ENCODE peak calls at places on chromosomes 13 and 19, in ten cellular contexts. J is testis; L is GOT3; S is activated B cell treated with CpG ODN at 0.5 μM for 24 hours; M is stimulated activated CD8-positive, alpha-beta memory T cell treated with anti-CD3 and anti-CD28 coated beads, Interleukin-7, amount 100 ng/mL, for 1 hour; A is hypothalamus; U is effector memory CD4-positive, alpha-beta T cell; E is SW480; Y is NCI-H2081; F is lung microvascular endothelial cell. Q is an unnamed sample.

GRCh38 chr13:80338781-80339577 is 1.9 kb downstream of the SPRY2 start:
- DNase-seq in S (peak; percentile 24), A (peak; percentile 50), L (peak; percentile 13), F (peak; percentile 77), E (peak; percentile 75), Y (peak; percentile 9), J (peak; percentile 72), U (no peak), M (no peak), Q (peak; percentile 91)

GRCh38 chr13:34437873-34438272 is 504.2 kb upstream of the NBEA start:
- DNase-seq in U (no peak), S (no peak), A (no peak), E (no peak), Y (no peak), L (no peak), M (no peak), F (no peak), J (no peak), Q (no peak)

GRCh38 chr13:38415233-38415632 is 65.6 kb downstream of the UFM1 start:
- DNase-seq in S (no peak), L (no peak), F (no peak), A (no peak), J (no peak), U (no peak), Y (no peak), M (no peak), E (no peak), Q (no peak)

GRCh38 chr13:94481966-94482365 is 2.5 kb upstream of the DCT start:
- DNase-seq in L (no peak), S (no peak), J (no peak), E (peak; percentile 53), U (no peak), Y (no peak), A (no peak), M (no peak), F (no peak), Q (no peak)

GRCh38 chr13:31908696-31909386 is 122.7 kb upstream of the FRY start:
- DNase-seq in S (no peak), A (no peak), L (no peak), Y (no peak), U (no peak), E (no peak), M (no peak), F (no peak), J (no peak), Q (no peak)

GRCh38 chr13:40210865-40211585 is 455.4 kb downstream of the FOXO1 start:
- DNase-seq in L (no peak), U (no peak), Y (no peak), S (no peak), E (no peak), F (no peak), M (no peak), J (no peak), A (no peak), Q (no peak)

GRCh38 chr19:34224996-34225658 is 29.2 kb upstream of the GARRE1 start:
- DNase-seq in J (no peak), A (no peak), U (no peak), S (no peak), Y (no peak), E (peak; percentile 39), L (no peak), F (peak; percentile 67), M (no peak), Q (no peak)

GRCh38 chr13:20776751-20777150 is 3.0 kb upstream of the EEF1AKMT1 start:
- DNase-seq in Y (no peak), E (no peak), A (no peak), F (no peak), S (no peak), L (no peak), J (no peak), M (no peak), U (no peak), Q (no peak)

GRCh38 chr13:98440390-98441055 is 136.4 kb downstream of the STK24 start:
- DNase-seq in A (no peak), F (no peak), J (no peak), M (no peak), L (no peak), E (no peak), S (no peak), Y (no peak), U (no peak), Q (no peak)

GRCh38 chr19:5718032-5718578 is 1.8 kb downstream of the LONP1 start:
- DNase-seq in E (no peak), J (no peak), U (no peak), Y (no peak), M (no peak), S (no peak), A (no peak), F (no peak), L (no peak), Q (no peak)

GRCh38 chr19:6861683-6862286 is 25.6 kb upstream of the ADGRE1 start:
- DNase-seq in M (no peak), F (no peak), A (no peak), Y (no peak), S (no peak), E (no peak), J (no peak), L (no peak), U (no peak), Q (no peak)

GRCh38 chr19:16527971-16528521 is 14.2 kb downstream of the CHERP start:
- DNase-seq in F (peak; percentile 68), J (peak; percentile 50), U (peak; percentile 11), Y (no peak), E (no peak), L (no peak), M (peak; percentile 9), A (no peak), S (no peak), Q (no peak)

GRCh38 chr19:12293771-12294307 is 844 bp downstream of the ZNF44 start:
- DNase-seq in L (no peak), A (no peak), E (peak; percentile 76), M (no peak), F (peak; percentile 49), J (peak; percentile 71), Y (peak; percentile 25), S (peak; percentile 57), U (peak; percentile 35), Q (peak; percentile 90)

GRCh38 chr13:39159393-39159792 is 121.1 kb downstream of the NHLRC3 start:
- DNase-seq in Y (peak; percentile 77), E (peak; percentile 9), F (peak; percentile 37), U (no peak), M (no peak), S (no peak), J (no peak), L (no peak), A (no peak), Q (no peak)

GRCh38 chr19:40567750-40568494 is 8.8 kb upstream of the SHKBP1 start:
- DNase-seq in M (no peak), E (no peak), F (no peak), J (no peak), A (no peak), Y (no peak), L (no peak), S (no peak), U (no peak), Q (no peak)

GRCh38 chr19:860481-861098 is 1.1 kb downstream of the CFD start:
- DNase-seq in Y (peak; percentile 64), U (peak; percentile 38), M (no peak), A (no peak), E (peak; percentile 76), J (peak; percentile 69), L (no peak), S (peak; percentile 63), F (peak; percentile 51), Q (no peak)

GRCh38 chr13:113959198-113959597 is 14.7 kb downstream of the C13orf46 start:
- DNase-seq in M (no peak), U (no peak), L (no peak), J (no peak), A (no peak), F (peak; percentile 54), S (no peak), E (peak; percentile 63), Y (no peak), Q (peak; percentile 15)

GRCh38 chr13:100513987-100514670 is 74.5 kb downstream of the GGACT start:
- DNase-seq in U (no peak), E (no peak), J (no peak), S (no peak), L (no peak), A (no peak), Y (peak; percentile 53), F (no peak), M (no peak), Q (no peak)

GRCh38 chr19:1807695-1808394 is 4.2 kb downstream of the ATP8B3 start:
- DNase-seq in J (no peak), E (no peak), L (no peak), S (no peak), F (no peak), U (no peak), A (no peak), M (no peak), Y (no peak), Q (peak; percentile 58)

GRCh38 chr13:38401276-38401675 is 51.6 kb downstream of the UFM1 start:
- DNase-seq in L (no peak), F (no peak), U (no peak), S (no peak), E (no peak), J (no peak), A (no peak), Y (no peak), M (no peak), Q (no peak)

GRCh38 chr13:111202745-111203144 is 87.6 kb downstream of the ARHGEF7 start:
- DNase-seq in M (no peak), E (no peak), J (peak; percentile 61), F (peak; percentile 98), L (no peak), A (no peak), Y (no peak), S (no peak), U (no peak), Q (no peak)

GRCh38 chr19:53586277-53586691 is 45.5 kb upstream of the DPRX start:
- DNase-seq in E (no peak), F (no peak), M (no peak), J (no peak), Y (no peak), S (no peak), A (no peak), U (no peak), L (no peak), Q (no peak)

GRCh38 chr19:47494729-47495128 is 10.7 kb upstream of the KPTN start:
- DNase-seq in S (no peak), F (no peak), L (no peak), E (no peak), A (no peak), J (no peak), Y (peak; percentile 20), M (no peak), U (no peak), Q (peak; percentile 68)

GRCh38 chr13:100673831-100674362 is 698 bp downstream of the TMTC4 start:
- DNase-seq in Y (peak; percentile 35), J (peak; percentile 49), U (peak; percentile 30), A (peak; percentile 58), L (peak; percentile 17), F (peak; percentile 70), E (peak; percentile 82), M (no peak), S (no peak), Q (peak; percentile 41)

GRCh38 chr19:11813801-11814706 is at the start of gene ZNF440:
- DNase-seq in E (peak; percentile 91), M (peak; percentile 68), J (peak; percentile 98), U (peak; percentile 67), F (peak; percentile 93), A (peak; percentile 90), Y (peak; percentile 88), S (peak; percentile 83), L (peak; percentile 74), Q (peak; percentile 96)

GRCh38 chr19:47470447-47471195 is 1.1 kb downstream of the SLC8A2 start:
- DNase-seq in U (no peak), L (no peak), M (no peak), J (no peak), S (no peak), Y (no peak), A (no peak), F (no peak), E (no peak), Q (peak; percentile 39)

GRCh38 chr13:33489563-33489962 is 204.0 kb upstream of the STARD13 start:
- DNase-seq in E (no peak), J (no peak), S (no peak), U (no peak), M (no peak), A (no peak), F (no peak), L (no peak), Y (no peak), Q (no peak)

GRCh38 chr19:37926711-37927110 is 19.7 kb downstream of the SIPA1L3 start:
- DNase-seq in A (no peak), F (no peak), E (no peak), L (no peak), U (no peak), J (no peak), S (no peak), Y (no peak), M (no peak), Q (no peak)